ENCODE peak calls at places on chromosomes 6 and 20, in five cellular contexts. T is OCI-LY7, Z is HCT116, C is GM23248, F is neural progenitor cell. S is an unnamed sample.

GRCh38 chr20:61886721-61887658 is 178.7 kb downstream of the TAF4 start:
- DNase-seq in T (peak; percentile 69), Z (peak; percentile 23), C (peak; percentile 53), F (peak; percentile 66), S (peak; percentile 82)

GRCh38 chr6:25508051-25508450 is 144.0 kb upstream of the SCGN start:
- DNase-seq in T (no peak), Z (no peak), C (no peak), F (no peak), S (no peak)

GRCh38 chr20:53582574-53583351 is 10.9 kb downstream of the ZNF217 start:
- DNase-seq in T (peak; percentile 37), Z (no peak), C (peak; percentile 98), F (peak; percentile 39), S (peak; percentile 57)

GRCh38 chr6:125809771-125810315 is 19.1 kb downstream of the NCOA7 start:
- DNase-seq in T (peak; percentile 53), Z (no peak), C (no peak), F (no peak), S (no peak)

GRCh38 chr20:53957421-53958172 is 112.8 kb downstream of the BCAS1 start:
- DNase-seq in T (peak; percentile 28), Z (no peak), C (peak; percentile 80), F (no peak), S (no peak)

GRCh38 chr20:53220482-53221307 is 248.5 kb downstream of the TSHZ2 start:
- DNase-seq in T (no peak), Z (no peak), C (peak; percentile 12), F (no peak), S (no peak)

GRCh38 chr6:4380881-4381281 is 245.5 kb upstream of the ECI2 start:
- DNase-seq in T (no peak), Z (no peak), C (no peak), F (no peak), S (no peak)

GRCh38 chr6:119736680-119737079 is 387.1 kb upstream of the MAN1A1 start:
- DNase-seq in T (peak; percentile 10), Z (no peak), C (no peak), F (no peak), S (no peak)

GRCh38 chr6:73264446-73264845 is 1.4 kb upstream of the KHDC1 start:
- DNase-seq in T (no peak), Z (no peak), C (no peak), F (no peak), S (no peak)

GRCh38 chr6:141095308-141095707 is 1037.4 kb upstream of the GJE1 start:
- DNase-seq in T (no peak), Z (no peak), C (no peak), F (no peak), S (no peak)

GRCh38 chr20:24897974-24898373 is 51.1 kb upstream of the CST7 start:
- DNase-seq in T (no peak), Z (no peak), C (no peak), F (no peak), S (no peak)

GRCh38 chr6:105954148-105954547 is 132.0 kb upstream of the PRDM1 start:
- DNase-seq in T (no peak), Z (no peak), C (no peak), F (no peak), S (no peak)

GRCh38 chr6:51028271-51028670 is 209.6 kb downstream of the TFAP2B start:
- DNase-seq in T (no peak), Z (no peak), C (no peak), F (no peak), S (no peak)

GRCh38 chr6:127515794-127516675 is 3.1 kb downstream of the MTCL3 start:
- DNase-seq in T (peak; percentile 66), Z (peak; percentile 12), C (peak; percentile 82), F (peak; percentile 87), S (peak; percentile 92)

GRCh38 chr20:57428611-57429496 is 37.7 kb downstream of the RBM38 start:
- DNase-seq in T (no peak), Z (no peak), C (no peak), F (no peak), S (no peak)

GRCh38 chr20:40309731-40310130 is 379.3 kb downstream of the MAFB start:
- DNase-seq in T (no peak), Z (no peak), C (no peak), F (no peak), S (no peak)

GRCh38 chr6:16760536-16761468 is at the start of gene ATXN1:
- DNase-seq in T (no peak), Z (no peak), C (peak; percentile 80), F (peak; percentile 77), S (peak; percentile 80)

GRCh38 chr20:14838663-14839650 is 501.5 kb upstream of the FLRT3 start:
- DNase-seq in T (no peak), Z (no peak), C (peak; percentile 3), F (no peak), S (peak; percentile 31)

GRCh38 chr20:18019068-18019467 is 38.6 kb downstream of the OVOL2 start:
- DNase-seq in T (peak; percentile 50), Z (no peak), C (peak; percentile 42), F (peak; percentile 56), S (peak; percentile 41)

GRCh38 chr6:41966961-41967311 is 25.3 kb upstream of the CCND3 start:
- DNase-seq in T (no peak), Z (peak; percentile 80), C (peak; percentile 54), F (peak; percentile 22), S (no peak)

GRCh38 chr6:69416739-69417138 is 380.1 kb downstream of the LMBRD1 start:
- DNase-seq in T (no peak), Z (no peak), C (no peak), F (no peak), S (no peak)

GRCh38 chr6:3414704-3415453 is 42.0 kb downstream of the SLC22A23 start:
- DNase-seq in T (no peak), Z (no peak), C (no peak), F (no peak), S (no peak)

GRCh38 chr20:3046677-3047462 is 1.0 kb downstream of the MRPS26 start:
- DNase-seq in T (peak; percentile 49), Z (peak; percentile 34), C (no peak), F (no peak), S (no peak)

GRCh38 chr6:5151295-5151954 is 66.3 kb downstream of the PPP1R3G start:
- DNase-seq in T (no peak), Z (no peak), C (peak; percentile 42), F (no peak), S (peak; percentile 49)

GRCh38 chr6:43608310-43608763 is 20.7 kb downstream of the GTPBP2 start:
- DNase-seq in T (peak; percentile 62), Z (peak; percentile 73), C (peak; percentile 82), F (peak; percentile 84), S (peak; percentile 77)

GRCh38 chr6:44917430-44917829 is 410.7 kb upstream of the RUNX2 start:
- DNase-seq in T (no peak), Z (no peak), C (no peak), F (no peak), S (no peak)

GRCh38 chr6:127186889-127187288 is 68.4 kb downstream of the RSPO3 start:
- DNase-seq in T (peak; percentile 21), Z (peak; percentile 37), C (peak; percentile 10), F (peak; percentile 57), S (peak; percentile 14)

GRCh38 chr6:168145747-168146596 is 67.0 kb upstream of the FRMD1 start:
- DNase-seq in T (no peak), Z (no peak), C (no peak), F (no peak), S (no peak)

GRCh38 chr20:59788196-59788735 is 145.2 kb downstream of the SYCP2 start:
- DNase-seq in T (no peak), Z (no peak), C (no peak), F (no peak), S (no peak)

GRCh38 chr6:147508073-147508870 is at the start of gene SAMD5:
- DNase-seq in T (no peak), Z (peak; percentile 32), C (peak; percentile 61), F (peak; percentile 87), S (peak; percentile 53)

GRCh38 chr6:108169801-108170606 is 4.2 kb downstream of the NR2E1 start:
- DNase-seq in T (no peak), Z (no peak), C (no peak), F (peak; percentile 63), S (no peak)

GRCh38 chr6:46284472-46284871 is 113.7 kb upstream of the ENPP5 start:
- DNase-seq in T (no peak), Z (no peak), C (no peak), F (no peak), S (no peak)

GRCh38 chr6:75504902-75505233 is 11.3 kb upstream of the FILIP1 start:
- DNase-seq in T (no peak), Z (no peak), C (peak; percentile 62), F (no peak), S (no peak)

GRCh38 chr6:168054663-168055560 is 24.1 kb downstream of the FRMD1 start:
- DNase-seq in T (no peak), Z (no peak), C (no peak), F (no peak), S (no peak)

GRCh38 chr6:31158140-31158862 is at the start of gene TCF19:
- DNase-seq in T (peak; percentile 97), Z (peak; percentile 98), C (peak; percentile 100), F (peak; percentile 98), S (peak; percentile 99)
- H3K27ac ChIP-seq in T (peak within 1 kb of the TSS; percentile 60), Z (peak within 1 kb of the TSS; percentile 49), C (peak within 1 kb of the TSS; percentile 33), F (no peak within 1 kb of the TSS), S (peak within 1 kb of the TSS; percentile 44)

GRCh38 chr6:133833905-133834304 is 55.0 kb upstream of the TCF21 start:
- DNase-seq in T (no peak), Z (no peak), C (no peak), F (no peak), S (no peak)
- TF ChIP-seq EZH2phosphoT487 in T (no peak), Z (no peak), C (no peak), F (no peak), S (no peak)

DNA sequence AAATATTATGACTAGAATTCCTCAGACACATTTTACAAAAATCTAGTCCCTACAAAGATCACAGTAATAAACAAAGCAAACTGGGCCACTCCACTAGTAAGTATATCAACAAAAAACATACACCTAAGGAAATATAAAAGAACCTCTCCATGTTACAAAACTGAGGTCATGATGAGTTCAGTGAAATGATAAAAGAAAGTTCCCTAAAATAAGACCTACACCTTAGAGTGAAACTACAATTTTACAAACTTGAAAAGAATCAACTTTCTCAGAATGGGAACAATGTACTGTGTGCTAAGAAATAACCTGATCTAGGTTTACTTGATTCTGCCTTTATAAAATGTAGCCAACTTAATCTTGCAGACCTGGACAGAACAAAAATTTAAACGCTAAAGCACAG is 2.0 kb downstream of the RALGAPA2 start:
- DNase-seq in T (no peak), Z (no peak), C (no peak), F (no peak), S (no peak)
- H3K27ac ChIP-seq in T (no peak overlapping the region), Z (no peak overlapping the region), C (no peak overlapping the region), F (no peak overlapping the region), S (no peak overlapping the region)

DNA sequence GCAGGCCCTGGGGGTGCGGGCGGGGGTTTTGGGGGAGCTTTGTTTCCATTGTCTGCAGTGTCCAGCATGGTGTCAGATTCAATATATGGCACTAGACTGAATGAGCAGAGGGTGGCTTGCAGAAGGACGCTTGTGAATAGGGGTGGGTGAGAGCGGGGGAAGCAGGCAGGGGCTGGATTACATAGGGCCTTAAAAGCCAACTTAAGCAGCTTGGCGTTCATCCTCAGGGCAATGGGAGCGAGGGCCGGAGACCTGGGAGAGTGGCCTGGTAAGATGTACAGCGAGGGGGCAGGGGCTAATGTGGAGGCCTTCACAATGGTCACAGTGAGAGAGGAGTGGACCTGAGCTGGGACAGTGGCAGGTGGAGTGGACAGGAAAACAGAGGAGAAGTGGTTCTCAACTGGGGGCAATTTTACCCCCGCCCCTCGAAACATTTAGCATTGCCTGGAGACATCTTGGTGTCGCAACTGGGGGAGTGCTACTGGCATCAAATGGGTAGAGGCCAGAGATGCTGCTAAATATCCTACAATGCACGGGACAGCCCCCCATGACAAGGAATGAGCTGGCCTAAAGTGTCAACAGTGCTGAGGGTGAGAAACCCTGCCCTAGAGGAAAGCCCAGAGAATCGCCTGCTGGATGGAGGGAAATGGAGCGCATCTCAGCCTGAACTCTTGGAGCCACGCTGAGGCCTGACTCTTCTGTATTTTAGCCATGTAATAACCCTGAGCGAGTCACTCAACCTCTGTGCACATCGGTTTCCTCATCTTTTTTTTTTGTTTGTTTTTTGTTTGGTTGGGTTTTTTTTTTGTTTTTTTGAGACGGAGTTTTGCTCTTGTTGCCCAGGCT is 15.1 kb upstream of the BAK1 start:
- DNase-seq in T (no peak), Z (no peak), C (peak; percentile 72), F (peak; percentile 37), S (no peak)
- TF ChIP-seq EZH2phosphoT487 in T (no peak), Z (no peak), C (no peak), F (no peak), S (no peak)